ENCODE peak calls at places on chromosome 11, in seven cellular contexts. One of them, this sample, is unnamed. For H3K36me3, the result is how much of the 10 kb centered on the place peaks cover.

GRCh38 chr11:88131764-88132470 is 43.3 kb downstream of the RAB38 start:
- DNase-seq in spleen: no peak
- DNase-seq in sigmoid colon: no peak
- DNase-seq in esophagus muscularis mucosa: no peak
- DNase-seq in GM12878: no peak
- DNase-seq in transverse colon: no peak
- DNase-seq in HCT116: no peak
- DNase-seq in this sample: no peak

GRCh38 chr11:118056806-118057205 is 20.1 kb upstream of the TMPRSS4 start:
- DNase-seq in spleen: no peak
- DNase-seq in sigmoid colon: peak
- DNase-seq in esophagus muscularis mucosa: no peak
- DNase-seq in GM12878: no peak
- DNase-seq in transverse colon: peak
- DNase-seq in HCT116: no peak
- DNase-seq in this sample: no peak

GRCh38 chr11:62054484-62055121 is 69.2 kb upstream of the INCENP start:
- DNase-seq in spleen: peak
- DNase-seq in sigmoid colon: peak
- DNase-seq in esophagus muscularis mucosa: no peak
- DNase-seq in GM12878: no peak
- DNase-seq in transverse colon: peak
- DNase-seq in HCT116: peak
- DNase-seq in this sample: peak

GRCh38 chr11:133738624-133739023 is 106.7 kb downstream of the SPATA19 start:
- DNase-seq in spleen: no peak
- DNase-seq in sigmoid colon: no peak
- DNase-seq in esophagus muscularis mucosa: no peak
- DNase-seq in GM12878: no peak
- DNase-seq in transverse colon: no peak
- DNase-seq in HCT116: no peak
- DNase-seq in this sample: no peak

GRCh38 chr11:130816516-130816915 is 99.8 kb downstream of the SNX19 start:
- DNase-seq in spleen: no peak
- DNase-seq in sigmoid colon: no peak
- DNase-seq in esophagus muscularis mucosa: no peak
- DNase-seq in GM12878: no peak
- DNase-seq in transverse colon: no peak
- DNase-seq in HCT116: no peak
- DNase-seq in this sample: no peak

GRCh38 chr11:10318527-10318802 is 13.6 kb downstream of the ADM start:
- DNase-seq in spleen: no peak
- DNase-seq in sigmoid colon: no peak
- DNase-seq in esophagus muscularis mucosa: no peak
- DNase-seq in GM12878: no peak
- DNase-seq in transverse colon: peak
- DNase-seq in HCT116: no peak
- DNase-seq in this sample: no peak

GRCh38 chr11:120358729-120359128 is 22.5 kb downstream of the ARHGEF12 start:
- DNase-seq in spleen: no peak
- DNase-seq in sigmoid colon: no peak
- DNase-seq in esophagus muscularis mucosa: no peak
- DNase-seq in GM12878: no peak
- DNase-seq in transverse colon: no peak
- DNase-seq in HCT116: no peak
- DNase-seq in this sample: no peak

GRCh38 chr11:73140213-73141030 is 1.7 kb downstream of the FCHSD2 start:
- DNase-seq in spleen: peak
- DNase-seq in sigmoid colon: no peak
- DNase-seq in esophagus muscularis mucosa: peak
- DNase-seq in GM12878: no peak
- DNase-seq in transverse colon: no peak
- DNase-seq in HCT116: no peak
- DNase-seq in this sample: peak

GRCh38 chr11:74744277-74744676 is 4.4 kb upstream of the RNF169 start:
- DNase-seq in spleen: no peak
- DNase-seq in sigmoid colon: no peak
- DNase-seq in esophagus muscularis mucosa: no peak
- DNase-seq in GM12878: no peak
- DNase-seq in transverse colon: no peak
- DNase-seq in HCT116: no peak
- DNase-seq in this sample: no peak

GRCh38 chr11:13927496-13927895 is 35.0 kb upstream of the SPON1 start:
- DNase-seq in spleen: no peak
- DNase-seq in sigmoid colon: no peak
- DNase-seq in esophagus muscularis mucosa: no peak
- DNase-seq in GM12878: no peak
- DNase-seq in transverse colon: no peak
- DNase-seq in HCT116: no peak
- DNase-seq in this sample: no peak

GRCh38 chr11:12390687-12391110 is 13.3 kb downstream of the PARVA start:
- DNase-seq in spleen: no peak
- DNase-seq in sigmoid colon: peak
- DNase-seq in esophagus muscularis mucosa: peak
- DNase-seq in GM12878: no peak
- DNase-seq in transverse colon: no peak
- DNase-seq in HCT116: no peak
- DNase-seq in this sample: no peak

GRCh38 chr11:58659404-58659803 is 36.9 kb downstream of the CNTF start:
- DNase-seq in spleen: no peak
- DNase-seq in sigmoid colon: no peak
- DNase-seq in esophagus muscularis mucosa: no peak
- DNase-seq in GM12878: no peak
- DNase-seq in transverse colon: peak
- DNase-seq in HCT116: peak
- DNase-seq in this sample: no peak

GRCh38 chr11:94800394-94800793 is 32.2 kb downstream of the AMOTL1 start:
- DNase-seq in spleen: no peak
- DNase-seq in sigmoid colon: peak
- DNase-seq in esophagus muscularis mucosa: no peak
- DNase-seq in GM12878: no peak
- DNase-seq in transverse colon: no peak
- DNase-seq in HCT116: no peak
- DNase-seq in this sample: no peak

GRCh38 chr11:62506413-62506940 is 40.1 kb downstream of the AHNAK start:
- DNase-seq in spleen: no peak
- DNase-seq in sigmoid colon: no peak
- DNase-seq in esophagus muscularis mucosa: no peak
- DNase-seq in GM12878: no peak
- DNase-seq in transverse colon: no peak
- DNase-seq in HCT116: no peak
- DNase-seq in this sample: no peak

GRCh38 chr11:3087821-3088800 is 30.9 kb upstream of the CARS1 start:
- DNase-seq in spleen: no peak
- DNase-seq in sigmoid colon: no peak
- DNase-seq in esophagus muscularis mucosa: no peak
- DNase-seq in GM12878: no peak
- DNase-seq in transverse colon: no peak
- DNase-seq in HCT116: no peak
- DNase-seq in this sample: no peak

GRCh38 chr11:128905345-128906184 is 14.4 kb downstream of the KCNJ5 start:
- DNase-seq in spleen: no peak
- DNase-seq in sigmoid colon: no peak
- DNase-seq in esophagus muscularis mucosa: no peak
- DNase-seq in GM12878: no peak
- DNase-seq in transverse colon: peak
- DNase-seq in HCT116: peak
- DNase-seq in this sample: peak

GRCh38 chr11:119493712-119494111 is 70.7 kb upstream of the THY1 start:
- DNase-seq in spleen: no peak
- DNase-seq in sigmoid colon: no peak
- DNase-seq in esophagus muscularis mucosa: no peak
- DNase-seq in GM12878: no peak
- DNase-seq in transverse colon: peak
- DNase-seq in HCT116: no peak
- DNase-seq in this sample: peak

GRCh38 chr11:117528061-117528780 is 200.6 kb downstream of the CEP164 start:
- DNase-seq in spleen: no peak
- DNase-seq in sigmoid colon: no peak
- DNase-seq in esophagus muscularis mucosa: no peak
- DNase-seq in GM12878: no peak
- DNase-seq in transverse colon: no peak
- DNase-seq in HCT116: no peak
- DNase-seq in this sample: no peak

GRCh38 chr11:65791719-65792213 is 4.9 kb downstream of the OVOL1 start:
- DNase-seq in spleen: peak
- DNase-seq in sigmoid colon: no peak
- DNase-seq in esophagus muscularis mucosa: no peak
- DNase-seq in GM12878: peak
- DNase-seq in transverse colon: peak
- DNase-seq in HCT116: no peak
- DNase-seq in this sample: peak
- TF ChIP-seq POLR2AphosphoS5 in spleen: peak
- TF ChIP-seq POLR2AphosphoS5 in sigmoid colon: no peak
- TF ChIP-seq POLR2AphosphoS5 in esophagus muscularis mucosa: no peak
- TF ChIP-seq POLR2AphosphoS5 in GM12878: peak
- TF ChIP-seq POLR2AphosphoS5 in transverse colon: peak
- TF ChIP-seq POLR2AphosphoS5 in HCT116: peak
- TF ChIP-seq POLR2AphosphoS5 in this sample: no peak

DNA sequence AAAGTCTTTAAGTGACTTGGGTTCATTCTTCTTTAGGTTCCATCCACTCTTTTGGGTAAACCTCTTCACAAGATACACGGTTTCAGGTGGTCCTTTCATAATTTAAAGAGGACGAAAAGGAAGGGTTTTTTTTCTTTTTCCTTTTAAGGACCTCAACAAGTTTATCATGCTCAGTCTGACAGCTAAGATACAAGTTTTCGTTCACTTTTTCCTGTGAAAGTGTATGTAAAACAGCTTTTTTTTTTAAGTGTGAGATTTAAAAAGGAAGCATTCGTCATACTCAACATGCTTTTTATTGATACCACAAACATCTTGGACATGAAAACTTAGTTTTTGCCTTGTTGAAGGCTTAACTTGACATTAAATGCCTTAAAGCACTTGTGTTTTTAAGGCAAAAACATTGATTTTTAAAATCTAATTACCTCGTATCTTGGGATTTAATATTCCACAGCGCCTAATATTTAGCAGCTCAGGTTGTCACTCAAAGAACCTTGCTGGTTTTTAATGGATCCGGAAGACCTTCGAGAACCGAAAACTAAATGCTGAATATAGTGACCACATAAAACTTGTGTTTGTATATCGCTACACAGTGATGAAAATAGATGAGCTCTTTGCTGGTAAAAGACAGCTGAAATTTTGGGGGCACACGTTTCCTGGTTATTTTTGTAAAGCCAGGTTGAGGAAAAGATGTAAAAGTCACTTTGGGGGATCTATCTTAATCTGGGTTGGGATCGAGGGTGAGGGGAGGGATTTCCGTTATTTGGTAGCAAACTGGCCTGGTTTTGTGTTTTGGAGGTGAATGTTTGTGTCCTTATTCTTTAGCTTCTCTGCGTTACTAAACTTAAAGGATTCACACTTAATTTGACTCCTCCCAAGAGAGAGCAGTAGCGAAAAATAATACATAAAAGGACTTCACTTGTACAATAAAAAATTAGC is 2.3 kb downstream of the PCF11 start:
- DNase-seq in spleen: no peak
- DNase-seq in sigmoid colon: no peak
- DNase-seq in esophagus muscularis mucosa: no peak
- DNase-seq in GM12878: no peak
- DNase-seq in transverse colon: no peak
- DNase-seq in HCT116: no peak
- DNase-seq in this sample: no peak
- H3K36me3 ChIP-seq in spleen: under half
- H3K36me3 ChIP-seq in sigmoid colon: under half
- H3K36me3 ChIP-seq in esophagus muscularis mucosa: under half
- H3K36me3 ChIP-seq in GM12878: under half
- H3K36me3 ChIP-seq in transverse colon: under half
- H3K36me3 ChIP-seq in HCT116: under half
- H3K36me3 ChIP-seq in this sample: under half

GRCh38 chr11:1819115-1819514 is 15.7 kb upstream of the SYT8 start:
- DNase-seq in spleen: no peak
- DNase-seq in sigmoid colon: no peak
- DNase-seq in esophagus muscularis mucosa: no peak
- DNase-seq in GM12878: no peak
- DNase-seq in transverse colon: no peak
- DNase-seq in HCT116: no peak
- DNase-seq in this sample: no peak

GRCh38 chr11:1823376-1824220 is 11.2 kb upstream of the SYT8 start:
- DNase-seq in spleen: no peak
- DNase-seq in sigmoid colon: no peak
- DNase-seq in esophagus muscularis mucosa: no peak
- DNase-seq in GM12878: no peak
- DNase-seq in transverse colon: no peak
- DNase-seq in HCT116: no peak
- DNase-seq in this sample: peak

GRCh38 chr11:1821562-1821961 is 13.2 kb upstream of the SYT8 start:
- DNase-seq in spleen: no peak
- DNase-seq in sigmoid colon: no peak
- DNase-seq in esophagus muscularis mucosa: no peak
- DNase-seq in GM12878: no peak
- DNase-seq in transverse colon: no peak
- DNase-seq in HCT116: no peak
- DNase-seq in this sample: no peak

GRCh38 chr11:1822648-1823375 is 12.0 kb upstream of the SYT8 start:
- DNase-seq in spleen: no peak
- DNase-seq in sigmoid colon: no peak
- DNase-seq in esophagus muscularis mucosa: no peak
- DNase-seq in GM12878: no peak
- DNase-seq in transverse colon: no peak
- DNase-seq in HCT116: no peak
- DNase-seq in this sample: no peak

GRCh38 chr11:1820463-1821325 is 14.1 kb upstream of the SYT8 start:
- DNase-seq in spleen: no peak
- DNase-seq in sigmoid colon: no peak
- DNase-seq in esophagus muscularis mucosa: no peak
- DNase-seq in GM12878: no peak
- DNase-seq in transverse colon: no peak
- DNase-seq in HCT116: no peak
- DNase-seq in this sample: no peak
- TF ChIP-seq POLR2AphosphoS5 in spleen: no peak
- TF ChIP-seq POLR2AphosphoS5 in sigmoid colon: no peak
- TF ChIP-seq POLR2AphosphoS5 in esophagus muscularis mucosa: no peak
- TF ChIP-seq POLR2AphosphoS5 in GM12878: no peak
- TF ChIP-seq POLR2AphosphoS5 in transverse colon: no peak
- TF ChIP-seq POLR2AphosphoS5 in HCT116: no peak
- TF ChIP-seq POLR2AphosphoS5 in this sample: no peak

DNA sequence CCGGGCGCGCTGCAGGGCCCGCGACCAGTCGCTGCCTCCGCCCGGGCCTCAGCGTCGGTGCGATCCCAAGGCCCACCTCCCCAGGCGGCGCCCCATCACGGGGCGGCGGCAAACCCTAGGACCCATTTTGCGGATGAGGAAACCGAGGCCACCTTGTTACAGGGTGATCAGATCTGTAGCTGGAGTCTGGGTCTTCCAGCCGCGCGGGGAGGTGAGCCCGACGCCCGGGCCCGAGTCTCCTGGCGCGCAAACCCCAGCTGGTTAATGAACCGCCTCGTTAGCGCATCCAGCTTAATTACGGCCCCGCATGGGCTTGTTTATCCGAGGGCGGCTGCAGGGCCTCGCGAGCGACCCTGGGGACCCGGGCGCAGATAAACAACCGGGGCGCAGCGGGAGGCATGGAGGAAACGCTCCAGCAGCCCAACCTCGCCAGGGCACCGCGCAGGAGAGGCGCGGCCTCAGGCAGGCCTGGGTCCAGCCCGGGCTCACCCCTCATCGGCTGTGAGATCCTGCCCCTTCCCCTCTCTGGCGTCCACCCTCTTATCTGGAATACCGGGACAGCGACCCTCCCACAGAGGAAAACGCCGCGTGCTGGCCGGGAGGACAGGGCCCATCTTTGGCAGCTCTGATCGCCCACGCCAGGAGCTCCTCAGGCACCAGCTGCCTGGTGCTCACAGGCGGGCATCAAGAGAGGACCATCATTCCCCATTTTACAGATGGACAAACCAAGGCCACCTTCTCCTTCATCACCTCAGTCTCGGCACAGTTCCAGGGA is 14.7 kb downstream of the OTUB1 start:
- DNase-seq in spleen: no peak
- DNase-seq in sigmoid colon: no peak
- DNase-seq in esophagus muscularis mucosa: no peak
- DNase-seq in GM12878: no peak
- DNase-seq in transverse colon: no peak
- DNase-seq in HCT116: no peak
- DNase-seq in this sample: no peak
- H3K36me3 ChIP-seq in spleen: under half
- H3K36me3 ChIP-seq in sigmoid colon: under half
- H3K36me3 ChIP-seq in esophagus muscularis mucosa: under half
- H3K36me3 ChIP-seq in GM12878: under half
- H3K36me3 ChIP-seq in transverse colon: under half
- H3K36me3 ChIP-seq in HCT116: under half
- H3K36me3 ChIP-seq in this sample: under half